ENCODE peak calls at places on chromosome 16, in six cellular contexts. One of them, this sample, is unnamed.

GRCh38 chr16:87328846-87329245 is 11.7 kb upstream of the C16orf95 start:
- DNase-seq in left ventricle myocardium inferior: no peak
- DNase-seq in NCI-H1417 treated with DMSO at 0.1 percent for 48 hours: no peak
- DNase-seq in NCI-H460: no peak
- DNase-seq in Calu3: no peak
- DNase-seq in M059J: no peak
- DNase-seq in this sample: no peak

GRCh38 chr16:57663917-57664661 is 4.0 kb upstream of the ADGRG3 start:
- DNase-seq in Calu3: no peak
- DNase-seq in M059J: no peak
- DNase-seq in left ventricle myocardium inferior: no peak
- DNase-seq in NCI-H460: no peak
- DNase-seq in NCI-H1417 treated with DMSO at 0.1 percent for 48 hours: no peak
- DNase-seq in this sample: no peak

GRCh38 chr16:88847654-88848053 is 9.1 kb downstream of the GALNS start:
- DNase-seq in left ventricle myocardium inferior: no peak
- DNase-seq in NCI-H1417 treated with DMSO at 0.1 percent for 48 hours: no peak
- DNase-seq in NCI-H460: no peak
- DNase-seq in M059J: no peak
- DNase-seq in Calu3: no peak
- DNase-seq in this sample: no peak

GRCh38 chr16:47229651-47230050 is 85.9 kb upstream of the NETO2 start:
- DNase-seq in M059J: no peak
- DNase-seq in Calu3: no peak
- DNase-seq in left ventricle myocardium inferior: no peak
- DNase-seq in NCI-H1417 treated with DMSO at 0.1 percent for 48 hours: no peak
- DNase-seq in NCI-H460: no peak
- DNase-seq in this sample: no peak

GRCh38 chr16:77603656-77604055 is 118.7 kb upstream of the NUDT7 start:
- DNase-seq in left ventricle myocardium inferior: no peak
- DNase-seq in M059J: no peak
- DNase-seq in NCI-H1417 treated with DMSO at 0.1 percent for 48 hours: no peak
- DNase-seq in NCI-H460: no peak
- DNase-seq in Calu3: no peak
- DNase-seq in this sample: no peak

GRCh38 chr16:14028207-14028606 is 42.9 kb upstream of the MRTFB start:
- DNase-seq in left ventricle myocardium inferior: no peak
- DNase-seq in NCI-H460: no peak
- DNase-seq in Calu3: no peak
- DNase-seq in M059J: no peak
- DNase-seq in NCI-H1417 treated with DMSO at 0.1 percent for 48 hours: no peak
- DNase-seq in this sample: no peak

GRCh38 chr16:5605404-5605803 is 507.8 kb upstream of the EEF2KMT start:
- DNase-seq in Calu3: no peak
- DNase-seq in NCI-H460: no peak
- DNase-seq in left ventricle myocardium inferior: no peak
- DNase-seq in M059J: peak; percentile 24
- DNase-seq in NCI-H1417 treated with DMSO at 0.1 percent for 48 hours: no peak
- DNase-seq in this sample: no peak

GRCh38 chr16:53100131-53100748 is 45.4 kb downstream of the CHD9 start:
- DNase-seq in NCI-H460: no peak
- DNase-seq in Calu3: no peak
- DNase-seq in left ventricle myocardium inferior: no peak
- DNase-seq in M059J: no peak
- DNase-seq in NCI-H1417 treated with DMSO at 0.1 percent for 48 hours: no peak
- DNase-seq in this sample: no peak

GRCh38 chr16:29871822-29872546 is 9.0 kb upstream of the CDIPT start:
- DNase-seq in Calu3: no peak
- DNase-seq in left ventricle myocardium inferior: no peak
- DNase-seq in M059J: no peak
- DNase-seq in NCI-H1417 treated with DMSO at 0.1 percent for 48 hours: no peak
- DNase-seq in NCI-H460: no peak
- DNase-seq in this sample: no peak

GRCh38 chr16:55384848-55385247 is 60.8 kb downstream of the IRX6 start:
- DNase-seq in NCI-H1417 treated with DMSO at 0.1 percent for 48 hours: no peak
- DNase-seq in M059J: no peak
- DNase-seq in NCI-H460: no peak
- DNase-seq in left ventricle myocardium inferior: no peak
- DNase-seq in Calu3: no peak
- DNase-seq in this sample: no peak

GRCh38 chr16:24073321-24073720 is 182.8 kb upstream of the CACNG3 start:
- DNase-seq in Calu3: no peak
- DNase-seq in NCI-H1417 treated with DMSO at 0.1 percent for 48 hours: no peak
- DNase-seq in M059J: no peak
- DNase-seq in NCI-H460: no peak
- DNase-seq in left ventricle myocardium inferior: no peak
- DNase-seq in this sample: no peak

GRCh38 chr16:8533509-8533908 is 56.8 kb downstream of the TMEM114 start:
- DNase-seq in NCI-H1417 treated with DMSO at 0.1 percent for 48 hours: no peak
- DNase-seq in NCI-H460: no peak
- DNase-seq in left ventricle myocardium inferior: no peak
- DNase-seq in Calu3: no peak
- DNase-seq in M059J: no peak
- DNase-seq in this sample: no peak

GRCh38 chr16:72875291-72876036 is 172.5 kb downstream of the ZFHX3 start:
- DNase-seq in Calu3: peak; percentile 21
- DNase-seq in left ventricle myocardium inferior: no peak
- DNase-seq in M059J: no peak
- DNase-seq in NCI-H460: no peak
- DNase-seq in NCI-H1417 treated with DMSO at 0.1 percent for 48 hours: no peak
- DNase-seq in this sample: no peak

GRCh38 chr16:85530370-85530739 is 82.8 kb upstream of the GSE1 start:
- DNase-seq in left ventricle myocardium inferior: no peak
- DNase-seq in Calu3: no peak
- DNase-seq in NCI-H460: no peak
- DNase-seq in NCI-H1417 treated with DMSO at 0.1 percent for 48 hours: no peak
- DNase-seq in M059J: no peak
- DNase-seq in this sample: no peak

GRCh38 chr16:88527186-88527936 is 42.8 kb upstream of the ZC3H18 start:
- DNase-seq in Calu3: peak; percentile 88
- DNase-seq in M059J: peak; percentile 44
- DNase-seq in NCI-H460: no peak
- DNase-seq in left ventricle myocardium inferior: peak; percentile 68
- DNase-seq in NCI-H1417 treated with DMSO at 0.1 percent for 48 hours: no peak
- DNase-seq in this sample: peak; percentile 59

GRCh38 chr16:71927383-71927782 is 32.1 kb downstream of the IST1 start:
- DNase-seq in NCI-H1417 treated with DMSO at 0.1 percent for 48 hours: no peak
- DNase-seq in NCI-H460: no peak
- DNase-seq in M059J: peak; percentile 99
- DNase-seq in Calu3: peak; percentile 74
- DNase-seq in left ventricle myocardium inferior: peak; percentile 45
- DNase-seq in this sample: peak; percentile 91

GRCh38 chr16:57863434-57864160 is 61.3 kb upstream of the KIFC3 start:
- DNase-seq in Calu3: peak; percentile 75
- DNase-seq in NCI-H1417 treated with DMSO at 0.1 percent for 48 hours: peak; percentile 15
- DNase-seq in NCI-H460: peak; percentile 82
- DNase-seq in left ventricle myocardium inferior: peak; percentile 45
- DNase-seq in M059J: peak; percentile 89
- DNase-seq in this sample: peak; percentile 77

GRCh38 chr16:22664132-22664531 is 149.8 kb upstream of the HS3ST2 start:
- DNase-seq in Calu3: no peak
- DNase-seq in M059J: no peak
- DNase-seq in NCI-H1417 treated with DMSO at 0.1 percent for 48 hours: no peak
- DNase-seq in left ventricle myocardium inferior: no peak
- DNase-seq in NCI-H460: no peak
- DNase-seq in this sample: no peak

GRCh38 chr16:4800290-4801041 is 2.0 kb downstream of the ROGDI start:
- DNase-seq in NCI-H1417 treated with DMSO at 0.1 percent for 48 hours: no peak
- DNase-seq in Calu3: no peak
- DNase-seq in M059J: peak; percentile 9
- DNase-seq in left ventricle myocardium inferior: peak; percentile 65
- DNase-seq in NCI-H460: no peak
- DNase-seq in this sample: peak; percentile 94

GRCh38 chr16:49608801-49609200 is 235.2 kb downstream of the C16orf78 start:
- DNase-seq in NCI-H460: no peak
- DNase-seq in M059J: peak; percentile 53
- DNase-seq in Calu3: no peak
- DNase-seq in left ventricle myocardium inferior: no peak
- DNase-seq in NCI-H1417 treated with DMSO at 0.1 percent for 48 hours: no peak
- DNase-seq in this sample: peak; percentile 34